ENCODE peak calls at places on chromosomes 6 and 20, in five cellular contexts. H, P, I, A and J are unnamed samples.

GRCh38 chr6:1110164-1110563 is 201.7 kb upstream of the FOXQ1 start:
- DNase-seq in H (no peak), P (peak; percentile 3), I (no peak), A (no peak), J (no peak)

GRCh38 chr6:44255848-44256247 is 1.5 kb downstream of the SLC35B2 start:
- DNase-seq in H (no peak), P (peak; percentile 57), I (no peak), A (no peak), J (no peak)

GRCh38 chr6:5671162-5671561 is 335.6 kb downstream of the NRN1 start:
- DNase-seq in H (peak; percentile 61), P (peak; percentile 63), I (no peak), A (no peak), J (no peak)

GRCh38 chr6:37137201-37137880 is 32.6 kb upstream of the PIM1 start:
- DNase-seq in H (peak; percentile 98), P (no peak), I (no peak), A (no peak), J (peak; percentile 95)

GRCh38 chr6:119312875-119313338 is 36.7 kb downstream of the MAN1A1 start:
- DNase-seq in H (no peak), P (peak; percentile 94), I (no peak), A (no peak), J (no peak)

GRCh38 chr6:121932071-121933009 is 467.1 kb upstream of the HSF2 start:
- DNase-seq in H (peak; percentile 99), P (no peak), I (no peak), A (peak; percentile 28), J (peak; percentile 98)

GRCh38 chr20:47791084-47791599 is 5.9 kb upstream of the SULF2 start:
- DNase-seq in H (no peak), P (no peak), I (no peak), A (no peak), J (no peak)

GRCh38 chr6:130381459-130382380 is 15.9 kb downstream of the TMEM200A start:
- DNase-seq in H (no peak), P (no peak), I (no peak), A (no peak), J (no peak)

GRCh38 chr20:52433326-52434040 is 241.9 kb upstream of the ZFP64 start:
- DNase-seq in H (no peak), P (no peak), I (no peak), A (no peak), J (no peak)

GRCh38 chr6:148681666-148682065 is 65.2 kb upstream of the UST start:
- DNase-seq in H (peak; percentile 40), P (no peak), I (no peak), A (no peak), J (no peak)

GRCh38 chr20:356745-357144 is 9.8 kb downstream of the NRSN2 start:
- DNase-seq in H (no peak), P (no peak), I (no peak), A (no peak), J (no peak)

GRCh38 chr6:41343641-41344187 is 8.3 kb downstream of the NCR2 start:
- DNase-seq in H (no peak), P (no peak), I (no peak), A (no peak), J (no peak)

GRCh38 chr6:154962751-154963150 is 32.4 kb upstream of the TIAM2 start:
- DNase-seq in H (peak; percentile 81), P (no peak), I (no peak), A (no peak), J (peak; percentile 61)

GRCh38 chr6:14066782-14067406 is 50.7 kb upstream of the CD83 start:
- DNase-seq in H (peak; percentile 78), P (peak; percentile 83), I (no peak), A (no peak), J (no peak)

GRCh38 chr6:132731086-132731485 is 17.2 kb upstream of the VNN1 start:
- DNase-seq in H (no peak), P (no peak), I (no peak), A (no peak), J (no peak)

GRCh38 chr6:158815915-158816314 is 3.3 kb downstream of the EZR start:
- DNase-seq in H (no peak), P (no peak), I (no peak), A (no peak), J (no peak)
- H3K4me3 ChIP-seq in H (no peak overlapping the region), P (no peak overlapping the region), I (peak overlapping the region; percentile 99), A (peak overlapping the region; percentile 94), J (no peak overlapping the region)

GRCh38 chr6:88426005-88426404 is 259.9 kb upstream of the CNR1 start:
- DNase-seq in H (no peak), P (peak; percentile 44), I (no peak), A (no peak), J (no peak)

GRCh38 chr6:88428068-88428467 is 261.9 kb upstream of the CNR1 start:
- DNase-seq in H (no peak), P (no peak), I (no peak), A (no peak), J (no peak)

DNA sequence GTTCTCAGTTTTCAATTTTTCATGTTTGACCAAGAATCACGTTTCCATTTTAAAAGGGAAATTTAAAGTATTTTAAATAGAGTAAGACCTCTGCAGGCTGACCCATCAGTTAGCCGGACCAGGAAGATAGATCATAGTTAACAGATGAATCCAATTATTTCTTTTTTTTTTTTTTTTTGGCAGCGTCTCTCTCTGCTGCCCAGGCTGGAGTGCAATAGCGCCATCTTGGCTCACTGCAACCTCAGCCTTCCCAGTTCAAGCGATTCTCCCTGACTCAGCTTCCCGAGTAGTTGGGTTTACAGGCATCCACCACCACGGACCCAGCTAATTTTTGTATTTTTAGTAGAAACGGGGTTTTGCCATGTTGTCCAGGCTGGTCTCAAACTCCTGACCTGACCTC is 256.7 kb upstream of the CNR1 start:
- DNase-seq in H (no peak), P (peak; percentile 33), I (no peak), A (no peak), J (no peak)
- TF ChIP-seq CTCF in H (peak; percentile 15), P (peak; percentile 38), I (no peak), A (no peak), J (no peak)

GRCh38 chr6:7468382-7469081 is 72.9 kb upstream of the DSP start:
- DNase-seq in H (peak; percentile 59), P (peak; percentile 93), I (no peak), A (peak; percentile 53), J (peak; percentile 33)
- H3K4me3 ChIP-seq in H (peak overlapping the region; percentile 52), P (peak overlapping the region; percentile 2), I (peak overlapping the region; percentile 64), A (peak overlapping the region; percentile 54), J (peak overlapping the region; percentile 26)

DNA sequence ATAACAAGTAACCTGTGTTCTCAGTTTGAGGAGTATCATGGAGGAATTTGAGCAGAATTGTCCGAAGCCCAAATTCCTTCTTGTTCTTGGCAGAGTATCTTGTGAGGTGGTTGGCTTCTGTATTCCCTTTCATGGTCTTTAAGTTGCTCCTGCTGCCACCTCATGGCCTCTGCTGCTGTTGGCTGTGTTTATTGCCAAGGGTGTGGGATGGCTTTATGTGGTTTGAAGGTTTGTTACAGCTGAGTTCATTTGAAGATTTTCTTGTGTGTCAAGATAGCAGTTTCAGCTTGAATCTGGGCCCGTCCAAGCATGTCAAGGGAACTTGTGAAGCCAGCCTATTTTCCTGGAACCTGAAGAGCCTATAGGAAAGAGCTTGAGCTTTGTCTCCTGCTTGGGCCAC is 20.2 kb upstream of the TTK start:
- DNase-seq in H (peak; percentile 22), P (no peak), I (no peak), A (no peak), J (no peak)
- TF ChIP-seq CTCF in H (no peak), P (no peak), I (no peak), A (no peak), J (no peak)